ENCODE peak calls at places on chromosomes 4 and X, in five cellular contexts. P, T, H, Z and X are unnamed samples.

GRCh38 chr4:109294468-109295020 is 7.9 kb downstream of the COL25A1 start:
- DNase-seq in P (peak; percentile 13), T (no peak), H (no peak), Z (no peak), X (no peak)

GRCh38 chr4:108172780-108173598 is 4.3 kb upstream of the LEF1 start:
- DNase-seq in P (no peak), T (peak; percentile 89), H (peak; percentile 32), Z (peak; percentile 40), X (peak; percentile 86)

GRCh38 chr4:123930971-123931370 is 534.4 kb downstream of the SPRY1 start:
- DNase-seq in P (peak; percentile 12), T (no peak), H (no peak), Z (no peak), X (no peak)

GRCh38 chr4:38670939-38671593 is 7.1 kb downstream of the KLF3 start:
- DNase-seq in P (no peak), T (no peak), H (no peak), Z (no peak), X (no peak)

GRCh38 chr4:102791318-102791835 is 30.6 kb upstream of the MANBA start:
- DNase-seq in P (no peak), T (no peak), H (no peak), Z (no peak), X (no peak)

GRCh38 chrX:147803948-147804347 is 107.8 kb upstream of the FMR1 start:
- DNase-seq in P (no peak), T (no peak), H (peak; percentile 5), Z (no peak), X (no peak)

GRCh38 chrX:48761674-48762471 is at the start of gene GLOD5:
- DNase-seq in P (no peak), T (no peak), H (no peak), Z (no peak), X (no peak)

GRCh38 chrX:13659057-13659456 is 6.1 kb downstream of the TCEANC start:
- DNase-seq in P (peak; percentile 76), T (no peak), H (no peak), Z (no peak), X (no peak)

GRCh38 chr4:184434496-184435066 is 39.8 kb downstream of the IRF2 start:
- DNase-seq in P (no peak), T (no peak), H (no peak), Z (no peak), X (no peak)

GRCh38 chr4:139175647-139176298 is 1.2 kb downstream of the ELF2 start:
- DNase-seq in P (peak; percentile 41), T (no peak), H (no peak), Z (no peak), X (no peak)

GRCh38 chr4:15547392-15547791 is 77.7 kb downstream of the CC2D2A start:
- DNase-seq in P (no peak), T (no peak), H (no peak), Z (no peak), X (no peak)

GRCh38 chr4:14333616-14334015 is 668.7 kb upstream of the CPEB2 start:
- DNase-seq in P (no peak), T (no peak), H (no peak), Z (no peak), X (no peak)

GRCh38 chrX:42976729-42977366 is 198.9 kb upstream of the PPP1R2C start:
- DNase-seq in P (no peak), T (no peak), H (no peak), Z (no peak), X (no peak)

GRCh38 chr4:10926025-10926424 is 241.5 kb upstream of the CLNK start:
- DNase-seq in P (no peak), T (no peak), H (no peak), Z (no peak), X (no peak)

GRCh38 chr4:42458686-42459085 is 61.4 kb downstream of the SHISA3 start:
- DNase-seq in P (no peak), T (no peak), H (no peak), Z (no peak), X (no peak)

GRCh38 chr4:178426871-178427270 is 984.6 kb upstream of the AGA start:
- DNase-seq in P (no peak), T (no peak), H (no peak), Z (no peak), X (no peak)

GRCh38 chr4:14176613-14177012 is 549.1 kb upstream of the BOD1L1 start:
- DNase-seq in P (peak; percentile 49), T (no peak), H (no peak), Z (no peak), X (no peak)

GRCh38 chr4:1039493-1040343 is 28.3 kb downstream of the FGFRL1 start:
- DNase-seq in P (peak; percentile 32), T (no peak), H (no peak), Z (no peak), X (no peak)